ENCODE peak calls at places on chromosomes 7 and 10, in eight cellular contexts. C is cardiac muscle cell, N is ovary, Z is adrenal gland, L is body of pancreas, Q is mammary epithelial cell, X is HCT116, K is IMR-90. I is an unnamed sample.

GRCh38 chr7:1928555-1929348 is 258.7 kb downstream of the ELFN1 start:
- DNase-seq in C (no peak), N (no peak), Z (no peak), L (peak; percentile 89), Q (no peak), X (no peak), K (no peak), I (no peak)

GRCh38 chr7:101669307-101669706 is 40.2 kb upstream of the MYL10 start:
- DNase-seq in C (no peak), N (no peak), Z (no peak), L (no peak), Q (no peak), X (no peak), K (no peak), I (no peak)

GRCh38 chr10:31660301-31660700 is 268.3 kb downstream of the ARHGAP12 start:
- DNase-seq in C (no peak), N (no peak), Z (no peak), L (no peak), Q (no peak), X (no peak), K (no peak), I (no peak)

GRCh38 chr10:27448926-27449325 is 55.2 kb upstream of the RAB18 start:
- DNase-seq in C (peak; percentile 8), N (no peak), Z (no peak), L (no peak), Q (peak; percentile 77), X (peak; percentile 8), K (peak; percentile 68), I (no peak)

GRCh38 chr7:139004321-139005075 is 23.3 kb upstream of the KIAA1549 start:
- DNase-seq in C (no peak), N (no peak), Z (no peak), L (no peak), Q (no peak), X (no peak), K (no peak), I (no peak)

GRCh38 chr7:29147821-29148220 is 1.5 kb upstream of the CPVL start:
- DNase-seq in C (no peak), N (no peak), Z (no peak), L (no peak), Q (no peak), X (no peak), K (no peak), I (no peak)

GRCh38 chr7:22860784-22861482 is 38.3 kb upstream of the TOMM7 start:
- DNase-seq in C (no peak), N (no peak), Z (no peak), L (no peak), Q (peak; percentile 22), X (no peak), K (no peak), I (no peak)

GRCh38 chr7:128827971-128828711 is 2.1 kb upstream of the FLNC start:
- DNase-seq in C (peak; percentile 75), N (no peak), Z (no peak), L (no peak), Q (no peak), X (peak; percentile 34), K (peak; percentile 88), I (no peak)

GRCh38 chr7:40221836-40222235 is 87.0 kb downstream of the SUGCT start:
- DNase-seq in C (peak; percentile 97), N (no peak), Z (no peak), L (no peak), Q (peak; percentile 78), X (no peak), K (peak; percentile 92), I (no peak)

GRCh38 chr7:36509962-36510361 is 120.3 kb downstream of the ANLN start:
- DNase-seq in C (no peak), N (no peak), Z (no peak), L (no peak), Q (no peak), X (no peak), K (no peak), I (no peak)

GRCh38 chr10:49605177-49605938 is 4.8 kb upstream of the SLC18A3 start:
- DNase-seq in C (no peak), N (no peak), Z (peak; percentile 91), L (no peak), Q (no peak), X (no peak), K (no peak), I (no peak)

GRCh38 chr7:78014401-78014800 is 215.8 kb downstream of the PHTF2 start:
- DNase-seq in C (no peak), N (no peak), Z (no peak), L (no peak), Q (no peak), X (no peak), K (no peak), I (no peak)

GRCh38 chr10:108583827-108584226 is 1339.5 kb downstream of the XPNPEP1 start:
- DNase-seq in C (no peak), N (no peak), Z (no peak), L (no peak), Q (no peak), X (no peak), K (no peak), I (no peak)

GRCh38 chr10:26486985-26487850 is 49.1 kb downstream of the APBB1IP start:
- DNase-seq in C (peak; percentile 85), N (no peak), Z (peak; percentile 56), L (no peak), Q (peak; percentile 57), X (peak; percentile 55), K (peak; percentile 37), I (no peak)

GRCh38 chr7:53121374-53121773 is 85.9 kb downstream of the POM121L12 start:
- DNase-seq in C (no peak), N (no peak), Z (no peak), L (no peak), Q (no peak), X (no peak), K (no peak), I (no peak)

GRCh38 chr7:146090023-146090645 is 26.5 kb upstream of the CNTNAP2 start:
- DNase-seq in C (peak; percentile 25), N (no peak), Z (no peak), L (no peak), Q (peak; percentile 20), X (peak; percentile 10), K (no peak), I (no peak)

DNA sequence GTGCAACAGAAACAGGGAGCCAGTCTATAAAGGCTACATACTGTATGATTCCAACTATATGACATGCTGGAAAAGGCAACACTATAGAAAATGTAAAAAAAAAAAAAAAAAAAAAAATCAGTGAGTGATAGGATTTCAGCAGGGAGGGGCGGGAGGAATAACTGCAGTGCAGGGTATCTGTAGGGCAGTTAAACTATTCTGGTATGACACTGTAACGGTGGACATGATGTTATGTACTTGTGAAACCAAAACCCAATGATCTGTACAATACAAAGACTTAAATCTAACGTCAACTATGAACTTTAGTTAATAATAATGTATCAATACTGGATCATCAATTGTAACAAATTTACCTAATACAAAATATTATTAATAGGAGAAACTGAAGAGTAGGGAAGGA is 14.3 kb downstream of the WASL start:
- DNase-seq in C (no peak), N (no peak), Z (no peak), L (no peak), Q (no peak), X (no peak), K (no peak), I (no peak)
- H3K9me3 ChIP-seq in C (no peaks in the 10 kb centered on the region), N (no peaks in the 10 kb centered on the region), Z (no peaks in the 10 kb centered on the region), L (no peaks in the 10 kb centered on the region), Q (peaks cover 3% of the 10 kb centered on the region), X (no peaks in the 10 kb centered on the region), K (no peaks in the 10 kb centered on the region), I (peaks cover 10% of the 10 kb centered on the region)

GRCh38 chr10:113511419-113511818 is 41.4 kb upstream of the HABP2 start:
- DNase-seq in C (no peak), N (no peak), Z (no peak), L (no peak), Q (no peak), X (no peak), K (no peak), I (no peak)
- TF ChIP-seq CTCF in C (no peak), N (no peak), Z (no peak), L (no peak), Q (no peak), X (no peak), K (no peak), I (no peak)

DNA sequence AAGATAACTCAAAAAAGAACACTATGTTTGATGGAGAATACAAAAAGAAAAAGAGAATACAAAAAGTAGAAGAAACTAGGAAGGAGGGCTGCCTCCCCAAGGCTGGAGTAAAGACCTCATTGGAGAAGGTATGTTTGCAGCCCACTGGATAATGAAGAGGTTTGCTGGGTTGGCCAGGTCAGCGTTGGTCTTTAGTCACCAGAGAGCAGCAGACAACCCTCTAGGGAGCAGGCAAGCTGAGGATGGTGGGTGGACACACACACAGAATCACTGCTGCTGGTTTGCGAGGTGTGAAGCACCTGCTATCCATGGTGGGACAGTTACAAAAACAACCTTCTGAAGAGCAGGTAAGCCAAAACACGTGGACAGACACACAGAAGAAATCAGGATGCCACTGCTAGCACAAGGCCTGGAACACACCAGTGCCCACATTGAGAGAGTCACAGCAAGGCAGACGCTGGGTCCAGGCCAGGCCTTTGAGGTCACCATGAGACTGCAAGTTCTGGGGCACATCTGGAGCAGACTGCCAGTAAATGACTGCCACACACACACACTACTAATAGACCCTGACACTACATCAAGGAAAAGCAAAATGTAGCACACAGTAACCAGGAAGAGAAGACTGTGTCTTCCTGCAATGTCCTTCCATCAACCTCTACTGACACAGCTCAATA is 43.0 kb downstream of the MTERF1 start:
- DNase-seq in C (no peak), N (no peak), Z (no peak), L (no peak), Q (no peak), X (no peak), K (no peak), I (no peak)
- H3K9me3 ChIP-seq in C (no peaks in the 10 kb centered on the region), N (no peaks in the 10 kb centered on the region), Z (no peaks in the 10 kb centered on the region), L (peaks cover 7% of the 10 kb centered on the region), Q (no peaks in the 10 kb centered on the region), X (no peaks in the 10 kb centered on the region), K (no peaks in the 10 kb centered on the region), I (no peaks in the 10 kb centered on the region)

DNA sequence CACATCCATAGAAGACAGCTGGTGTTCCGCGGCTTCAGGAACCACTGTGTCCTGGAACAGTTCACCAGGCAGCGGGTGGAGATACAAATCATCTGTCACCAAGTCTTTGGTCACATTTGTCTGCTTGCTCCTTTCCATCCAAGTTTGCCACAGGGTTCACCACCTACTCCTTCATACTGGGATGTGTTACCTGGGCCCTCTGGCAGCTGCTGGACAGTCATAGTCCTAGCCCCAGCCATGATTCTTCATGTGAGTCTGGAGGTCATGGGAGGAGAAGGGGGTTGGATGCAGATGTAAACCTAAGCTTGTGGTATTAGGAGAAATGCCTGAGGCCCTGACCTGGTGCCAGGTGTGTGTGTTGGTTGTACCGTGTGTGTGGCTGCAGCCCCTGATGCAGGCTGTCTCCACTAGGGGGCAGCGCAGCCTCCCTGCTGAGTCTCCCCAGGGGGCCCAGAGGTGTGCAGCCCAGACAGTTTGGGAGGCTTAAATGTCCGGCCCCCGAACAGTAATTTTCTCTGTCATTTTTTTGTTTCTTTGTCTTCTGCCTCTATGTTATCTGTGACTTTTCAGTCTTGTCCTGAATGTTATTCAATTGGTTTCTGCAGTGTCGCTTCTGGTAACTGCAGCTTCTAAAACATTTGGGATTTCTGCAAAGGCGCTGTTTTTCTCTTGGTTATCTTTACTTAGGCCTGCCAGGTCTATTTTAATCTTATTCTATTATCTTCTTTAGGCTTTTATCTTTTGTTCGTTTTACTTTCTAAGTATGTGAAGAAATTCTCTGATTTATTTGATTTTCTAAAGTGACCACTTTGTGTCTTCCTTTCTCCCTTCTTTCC is 14.8 kb downstream of the NPS start:
- DNase-seq in C (no peak), N (no peak), Z (no peak), L (peak; percentile 44), Q (peak; percentile 12), X (peak; percentile 24), K (no peak), I (no peak)
- TF ChIP-seq CTCF in C (peak; percentile 39), N (no peak), Z (peak; percentile 50), L (peak; percentile 44), Q (peak; percentile 69), X (peak; percentile 98), K (no peak), I (peak; percentile 24)